ENCODE peak calls at places on chromosome 15, in seven cellular contexts. One of them, this sample, is unnamed.

GRCh38 chr15:68735610-68736009 is 85.1 kb downstream of the ANP32A start:
- ATAC-seq in heart right ventricle: no peak
- ATAC-seq in activated CD4-positive, CD25-positive, alpha-beta regulatory T cell treated with anti-CD3 and anti-CD28 coated beads, Interleukin-2, amount 50 U/mL, for 24 hours: no peak
- ATAC-seq in CD4-positive, alpha-beta T cell: no peak
- ATAC-seq in esophagus mucosa: no peak
- ATAC-seq in upper lobe of right lung: no peak
- ATAC-seq in activated CD8-positive, alpha-beta T cell treated with anti-CD3 and anti-CD28 coated beads for 36 hours: no peak
- ATAC-seq in this sample: no peak

GRCh38 chr15:90418627-90419026 is 30.6 kb downstream of the IQGAP1 start:
- ATAC-seq in heart right ventricle: no peak
- ATAC-seq in esophagus mucosa: no peak
- ATAC-seq in CD4-positive, alpha-beta T cell: no peak
- ATAC-seq in activated CD4-positive, CD25-positive, alpha-beta regulatory T cell treated with anti-CD3 and anti-CD28 coated beads, Interleukin-2, amount 50 U/mL, for 24 hours: no peak
- ATAC-seq in activated CD8-positive, alpha-beta T cell treated with anti-CD3 and anti-CD28 coated beads for 36 hours: no peak
- ATAC-seq in upper lobe of right lung: peak
- ATAC-seq in this sample: no peak

GRCh38 chr15:73873889-73874511 is 636 bp downstream of the TBC1D21 start:
- ATAC-seq in heart right ventricle: no peak
- ATAC-seq in upper lobe of right lung: no peak
- ATAC-seq in CD4-positive, alpha-beta T cell: no peak
- ATAC-seq in activated CD4-positive, CD25-positive, alpha-beta regulatory T cell treated with anti-CD3 and anti-CD28 coated beads, Interleukin-2, amount 50 U/mL, for 24 hours: no peak
- ATAC-seq in activated CD8-positive, alpha-beta T cell treated with anti-CD3 and anti-CD28 coated beads for 36 hours: no peak
- ATAC-seq in esophagus mucosa: no peak
- ATAC-seq in this sample: no peak

GRCh38 chr15:84883916-84884781 is at the start of gene SLC28A1:
- ATAC-seq in activated CD4-positive, CD25-positive, alpha-beta regulatory T cell treated with anti-CD3 and anti-CD28 coated beads, Interleukin-2, amount 50 U/mL, for 24 hours: no peak
- ATAC-seq in heart right ventricle: peak
- ATAC-seq in CD4-positive, alpha-beta T cell: no peak
- ATAC-seq in upper lobe of right lung: no peak
- ATAC-seq in esophagus mucosa: no peak
- ATAC-seq in activated CD8-positive, alpha-beta T cell treated with anti-CD3 and anti-CD28 coated beads for 36 hours: no peak
- ATAC-seq in this sample: no peak

GRCh38 chr15:74540135-74540760 is 772 bp upstream of the ARID3B start:
- ATAC-seq in esophagus mucosa: no peak
- ATAC-seq in CD4-positive, alpha-beta T cell: peak
- ATAC-seq in heart right ventricle: no peak
- ATAC-seq in activated CD8-positive, alpha-beta T cell treated with anti-CD3 and anti-CD28 coated beads for 36 hours: no peak
- ATAC-seq in activated CD4-positive, CD25-positive, alpha-beta regulatory T cell treated with anti-CD3 and anti-CD28 coated beads, Interleukin-2, amount 50 U/mL, for 24 hours: no peak
- ATAC-seq in upper lobe of right lung: no peak
- ATAC-seq in this sample: no peak

GRCh38 chr15:70793694-70794093 is 30.3 kb upstream of the UACA start:
- ATAC-seq in upper lobe of right lung: no peak
- ATAC-seq in heart right ventricle: peak
- ATAC-seq in CD4-positive, alpha-beta T cell: no peak
- ATAC-seq in activated CD8-positive, alpha-beta T cell treated with anti-CD3 and anti-CD28 coated beads for 36 hours: no peak
- ATAC-seq in activated CD4-positive, CD25-positive, alpha-beta regulatory T cell treated with anti-CD3 and anti-CD28 coated beads, Interleukin-2, amount 50 U/mL, for 24 hours: no peak
- ATAC-seq in esophagus mucosa: no peak
- ATAC-seq in this sample: no peak

GRCh38 chr15:101568304-101568703 is 78.8 kb upstream of the PCSK6 start:
- ATAC-seq in activated CD8-positive, alpha-beta T cell treated with anti-CD3 and anti-CD28 coated beads for 36 hours: no peak
- ATAC-seq in esophagus mucosa: no peak
- ATAC-seq in heart right ventricle: no peak
- ATAC-seq in CD4-positive, alpha-beta T cell: no peak
- ATAC-seq in activated CD4-positive, CD25-positive, alpha-beta regulatory T cell treated with anti-CD3 and anti-CD28 coated beads, Interleukin-2, amount 50 U/mL, for 24 hours: no peak
- ATAC-seq in upper lobe of right lung: no peak
- ATAC-seq in this sample: no peak

GRCh38 chr15:74763416-74763815 is 14.8 kb downstream of the CYP1A2 start:
- ATAC-seq in activated CD4-positive, CD25-positive, alpha-beta regulatory T cell treated with anti-CD3 and anti-CD28 coated beads, Interleukin-2, amount 50 U/mL, for 24 hours: no peak
- ATAC-seq in CD4-positive, alpha-beta T cell: no peak
- ATAC-seq in activated CD8-positive, alpha-beta T cell treated with anti-CD3 and anti-CD28 coated beads for 36 hours: no peak
- ATAC-seq in heart right ventricle: no peak
- ATAC-seq in upper lobe of right lung: peak
- ATAC-seq in esophagus mucosa: peak
- ATAC-seq in this sample: no peak

GRCh38 chr15:73002509-73002908 is 49.8 kb upstream of the NEO1 start:
- ATAC-seq in CD4-positive, alpha-beta T cell: no peak
- ATAC-seq in upper lobe of right lung: no peak
- ATAC-seq in activated CD4-positive, CD25-positive, alpha-beta regulatory T cell treated with anti-CD3 and anti-CD28 coated beads, Interleukin-2, amount 50 U/mL, for 24 hours: no peak
- ATAC-seq in heart right ventricle: no peak
- ATAC-seq in activated CD8-positive, alpha-beta T cell treated with anti-CD3 and anti-CD28 coated beads for 36 hours: no peak
- ATAC-seq in esophagus mucosa: no peak
- ATAC-seq in this sample: no peak

GRCh38 chr15:67164401-67164791 is 90.1 kb downstream of the AAGAB start:
- ATAC-seq in heart right ventricle: peak
- ATAC-seq in upper lobe of right lung: peak
- ATAC-seq in esophagus mucosa: peak
- ATAC-seq in CD4-positive, alpha-beta T cell: no peak
- ATAC-seq in activated CD4-positive, CD25-positive, alpha-beta regulatory T cell treated with anti-CD3 and anti-CD28 coated beads, Interleukin-2, amount 50 U/mL, for 24 hours: no peak
- ATAC-seq in activated CD8-positive, alpha-beta T cell treated with anti-CD3 and anti-CD28 coated beads for 36 hours: no peak
- ATAC-seq in this sample: no peak

GRCh38 chr15:37788330-37788729 is 146.1 kb upstream of the TMCO5A start:
- ATAC-seq in upper lobe of right lung: no peak
- ATAC-seq in activated CD4-positive, CD25-positive, alpha-beta regulatory T cell treated with anti-CD3 and anti-CD28 coated beads, Interleukin-2, amount 50 U/mL, for 24 hours: no peak
- ATAC-seq in heart right ventricle: no peak
- ATAC-seq in esophagus mucosa: no peak
- ATAC-seq in CD4-positive, alpha-beta T cell: no peak
- ATAC-seq in activated CD8-positive, alpha-beta T cell treated with anti-CD3 and anti-CD28 coated beads for 36 hours: no peak
- ATAC-seq in this sample: no peak

GRCh38 chr15:87477759-87478687 is 778.5 kb downstream of the NTRK3 start:
- ATAC-seq in esophagus mucosa: peak
- ATAC-seq in CD4-positive, alpha-beta T cell: no peak
- ATAC-seq in activated CD8-positive, alpha-beta T cell treated with anti-CD3 and anti-CD28 coated beads for 36 hours: no peak
- ATAC-seq in heart right ventricle: peak
- ATAC-seq in activated CD4-positive, CD25-positive, alpha-beta regulatory T cell treated with anti-CD3 and anti-CD28 coated beads, Interleukin-2, amount 50 U/mL, for 24 hours: no peak
- ATAC-seq in upper lobe of right lung: peak
- ATAC-seq in this sample: peak

GRCh38 chr15:90671216-90671615 is 45.9 kb upstream of the BLM start:
- ATAC-seq in esophagus mucosa: no peak
- ATAC-seq in CD4-positive, alpha-beta T cell: no peak
- ATAC-seq in activated CD4-positive, CD25-positive, alpha-beta regulatory T cell treated with anti-CD3 and anti-CD28 coated beads, Interleukin-2, amount 50 U/mL, for 24 hours: no peak
- ATAC-seq in activated CD8-positive, alpha-beta T cell treated with anti-CD3 and anti-CD28 coated beads for 36 hours: no peak
- ATAC-seq in upper lobe of right lung: no peak
- ATAC-seq in heart right ventricle: no peak
- ATAC-seq in this sample: no peak

GRCh38 chr15:34679326-34679725 is 75.5 kb downstream of the GJD2 start:
- ATAC-seq in heart right ventricle: no peak
- ATAC-seq in activated CD4-positive, CD25-positive, alpha-beta regulatory T cell treated with anti-CD3 and anti-CD28 coated beads, Interleukin-2, amount 50 U/mL, for 24 hours: no peak
- ATAC-seq in esophagus mucosa: no peak
- ATAC-seq in upper lobe of right lung: no peak
- ATAC-seq in CD4-positive, alpha-beta T cell: no peak
- ATAC-seq in activated CD8-positive, alpha-beta T cell treated with anti-CD3 and anti-CD28 coated beads for 36 hours: no peak
- ATAC-seq in this sample: no peak

GRCh38 chr15:56356616-56357015 is 8.6 kb upstream of the TEX9 start:
- ATAC-seq in CD4-positive, alpha-beta T cell: no peak
- ATAC-seq in heart right ventricle: no peak
- ATAC-seq in activated CD8-positive, alpha-beta T cell treated with anti-CD3 and anti-CD28 coated beads for 36 hours: no peak
- ATAC-seq in activated CD4-positive, CD25-positive, alpha-beta regulatory T cell treated with anti-CD3 and anti-CD28 coated beads, Interleukin-2, amount 50 U/mL, for 24 hours: peak
- ATAC-seq in esophagus mucosa: no peak
- ATAC-seq in upper lobe of right lung: no peak
- ATAC-seq in this sample: no peak

GRCh38 chr15:67175643-67176071 is 78.8 kb downstream of the AAGAB start:
- ATAC-seq in activated CD8-positive, alpha-beta T cell treated with anti-CD3 and anti-CD28 coated beads for 36 hours: peak
- ATAC-seq in upper lobe of right lung: peak
- ATAC-seq in activated CD4-positive, CD25-positive, alpha-beta regulatory T cell treated with anti-CD3 and anti-CD28 coated beads, Interleukin-2, amount 50 U/mL, for 24 hours: peak
- ATAC-seq in esophagus mucosa: peak
- ATAC-seq in heart right ventricle: no peak
- ATAC-seq in CD4-positive, alpha-beta T cell: peak
- ATAC-seq in this sample: peak

GRCh38 chr15:21260966-21261395 is 179.3 kb downstream of the POTEB3 start:
- ATAC-seq in activated CD4-positive, CD25-positive, alpha-beta regulatory T cell treated with anti-CD3 and anti-CD28 coated beads, Interleukin-2, amount 50 U/mL, for 24 hours: no peak
- ATAC-seq in esophagus mucosa: no peak
- ATAC-seq in heart right ventricle: no peak
- ATAC-seq in CD4-positive, alpha-beta T cell: no peak
- ATAC-seq in upper lobe of right lung: peak
- ATAC-seq in activated CD8-positive, alpha-beta T cell treated with anti-CD3 and anti-CD28 coated beads for 36 hours: no peak
- ATAC-seq in this sample: no peak

GRCh38 chr15:48112242-48112641 is 8.5 kb upstream of the SLC24A5 start:
- ATAC-seq in activated CD8-positive, alpha-beta T cell treated with anti-CD3 and anti-CD28 coated beads for 36 hours: no peak
- ATAC-seq in upper lobe of right lung: no peak
- ATAC-seq in CD4-positive, alpha-beta T cell: no peak
- ATAC-seq in esophagus mucosa: no peak
- ATAC-seq in heart right ventricle: no peak
- ATAC-seq in activated CD4-positive, CD25-positive, alpha-beta regulatory T cell treated with anti-CD3 and anti-CD28 coated beads, Interleukin-2, amount 50 U/mL, for 24 hours: no peak
- ATAC-seq in this sample: peak

GRCh38 chr15:56957812-56958406 is 39.5 kb downstream of the TCF12 start:
- ATAC-seq in heart right ventricle: no peak
- ATAC-seq in esophagus mucosa: no peak
- ATAC-seq in upper lobe of right lung: no peak
- ATAC-seq in CD4-positive, alpha-beta T cell: peak
- ATAC-seq in activated CD8-positive, alpha-beta T cell treated with anti-CD3 and anti-CD28 coated beads for 36 hours: no peak
- ATAC-seq in activated CD4-positive, CD25-positive, alpha-beta regulatory T cell treated with anti-CD3 and anti-CD28 coated beads, Interleukin-2, amount 50 U/mL, for 24 hours: no peak
- ATAC-seq in this sample: no peak

GRCh38 chr15:75049392-75049791 is 26.0 kb downstream of the PPCDC start:
- ATAC-seq in esophagus mucosa: no peak
- ATAC-seq in CD4-positive, alpha-beta T cell: no peak
- ATAC-seq in heart right ventricle: peak
- ATAC-seq in activated CD4-positive, CD25-positive, alpha-beta regulatory T cell treated with anti-CD3 and anti-CD28 coated beads, Interleukin-2, amount 50 U/mL, for 24 hours: no peak
- ATAC-seq in upper lobe of right lung: peak
- ATAC-seq in activated CD8-positive, alpha-beta T cell treated with anti-CD3 and anti-CD28 coated beads for 36 hours: no peak
- ATAC-seq in this sample: peak

GRCh38 chr15:52186651-52187486 is 4.3 kb downstream of the GNB5 start:
- ATAC-seq in activated CD4-positive, CD25-positive, alpha-beta regulatory T cell treated with anti-CD3 and anti-CD28 coated beads, Interleukin-2, amount 50 U/mL, for 24 hours: no peak
- ATAC-seq in heart right ventricle: no peak
- ATAC-seq in upper lobe of right lung: no peak
- ATAC-seq in esophagus mucosa: no peak
- ATAC-seq in activated CD8-positive, alpha-beta T cell treated with anti-CD3 and anti-CD28 coated beads for 36 hours: no peak
- ATAC-seq in CD4-positive, alpha-beta T cell: no peak
- ATAC-seq in this sample: peak

GRCh38 chr15:57685719-57686118 is 20.8 kb upstream of the POLR2M start:
- ATAC-seq in esophagus mucosa: no peak
- ATAC-seq in activated CD8-positive, alpha-beta T cell treated with anti-CD3 and anti-CD28 coated beads for 36 hours: no peak
- ATAC-seq in upper lobe of right lung: no peak
- ATAC-seq in CD4-positive, alpha-beta T cell: no peak
- ATAC-seq in heart right ventricle: no peak
- ATAC-seq in activated CD4-positive, CD25-positive, alpha-beta regulatory T cell treated with anti-CD3 and anti-CD28 coated beads, Interleukin-2, amount 50 U/mL, for 24 hours: no peak
- ATAC-seq in this sample: no peak

GRCh38 chr15:84009616-84010015 is 226.0 kb upstream of the GOLGA6L4 start:
- ATAC-seq in activated CD4-positive, CD25-positive, alpha-beta regulatory T cell treated with anti-CD3 and anti-CD28 coated beads, Interleukin-2, amount 50 U/mL, for 24 hours: no peak
- ATAC-seq in upper lobe of right lung: no peak
- ATAC-seq in heart right ventricle: no peak
- ATAC-seq in activated CD8-positive, alpha-beta T cell treated with anti-CD3 and anti-CD28 coated beads for 36 hours: no peak
- ATAC-seq in CD4-positive, alpha-beta T cell: no peak
- ATAC-seq in esophagus mucosa: no peak
- ATAC-seq in this sample: no peak

GRCh38 chr15:67838789-67839332 is 984 bp downstream of the RNU6-1 start:
- ATAC-seq in activated CD8-positive, alpha-beta T cell treated with anti-CD3 and anti-CD28 coated beads for 36 hours: no peak
- ATAC-seq in CD4-positive, alpha-beta T cell: no peak
- ATAC-seq in esophagus mucosa: peak
- ATAC-seq in heart right ventricle: no peak
- ATAC-seq in upper lobe of right lung: peak
- ATAC-seq in activated CD4-positive, CD25-positive, alpha-beta regulatory T cell treated with anti-CD3 and anti-CD28 coated beads, Interleukin-2, amount 50 U/mL, for 24 hours: no peak
- ATAC-seq in this sample: peak

GRCh38 chr15:51869074-51869425 is 39.6 kb downstream of the TMOD3 start:
- ATAC-seq in activated CD4-positive, CD25-positive, alpha-beta regulatory T cell treated with anti-CD3 and anti-CD28 coated beads, Interleukin-2, amount 50 U/mL, for 24 hours: no peak
- ATAC-seq in CD4-positive, alpha-beta T cell: no peak
- ATAC-seq in activated CD8-positive, alpha-beta T cell treated with anti-CD3 and anti-CD28 coated beads for 36 hours: no peak
- ATAC-seq in esophagus mucosa: no peak
- ATAC-seq in heart right ventricle: no peak
- ATAC-seq in upper lobe of right lung: no peak
- ATAC-seq in this sample: no peak

GRCh38 chr15:89349212-89349558 is 14.6 kb upstream of the POLG start:
- ATAC-seq in esophagus mucosa: peak
- ATAC-seq in upper lobe of right lung: no peak
- ATAC-seq in heart right ventricle: no peak
- ATAC-seq in activated CD8-positive, alpha-beta T cell treated with anti-CD3 and anti-CD28 coated beads for 36 hours: no peak
- ATAC-seq in activated CD4-positive, CD25-positive, alpha-beta regulatory T cell treated with anti-CD3 and anti-CD28 coated beads, Interleukin-2, amount 50 U/mL, for 24 hours: peak
- ATAC-seq in CD4-positive, alpha-beta T cell: no peak
- ATAC-seq in this sample: no peak

GRCh38 chr15:95417761-95418160 is 912.7 kb upstream of the NR2F2 start:
- ATAC-seq in esophagus mucosa: no peak
- ATAC-seq in CD4-positive, alpha-beta T cell: no peak
- ATAC-seq in activated CD4-positive, CD25-positive, alpha-beta regulatory T cell treated with anti-CD3 and anti-CD28 coated beads, Interleukin-2, amount 50 U/mL, for 24 hours: no peak
- ATAC-seq in upper lobe of right lung: no peak
- ATAC-seq in heart right ventricle: no peak
- ATAC-seq in activated CD8-positive, alpha-beta T cell treated with anti-CD3 and anti-CD28 coated beads for 36 hours: no peak
- ATAC-seq in this sample: no peak

GRCh38 chr15:26091184-26091583 is 228.1 kb upstream of the ATP10A start:
- ATAC-seq in activated CD4-positive, CD25-positive, alpha-beta regulatory T cell treated with anti-CD3 and anti-CD28 coated beads, Interleukin-2, amount 50 U/mL, for 24 hours: no peak
- ATAC-seq in CD4-positive, alpha-beta T cell: no peak
- ATAC-seq in esophagus mucosa: no peak
- ATAC-seq in upper lobe of right lung: no peak
- ATAC-seq in heart right ventricle: no peak
- ATAC-seq in activated CD8-positive, alpha-beta T cell treated with anti-CD3 and anti-CD28 coated beads for 36 hours: no peak
- ATAC-seq in this sample: no peak

GRCh38 chr15:23403550-23403949 is 43.5 kb downstream of the GOLGA6L2 start:
- ATAC-seq in CD4-positive, alpha-beta T cell: no peak
- ATAC-seq in activated CD8-positive, alpha-beta T cell treated with anti-CD3 and anti-CD28 coated beads for 36 hours: no peak
- ATAC-seq in activated CD4-positive, CD25-positive, alpha-beta regulatory T cell treated with anti-CD3 and anti-CD28 coated beads, Interleukin-2, amount 50 U/mL, for 24 hours: no peak
- ATAC-seq in esophagus mucosa: no peak
- ATAC-seq in heart right ventricle: peak
- ATAC-seq in upper lobe of right lung: peak
- ATAC-seq in this sample: no peak

GRCh38 chr15:55741592-55742497 is 1.1 kb downstream of the PRTG start:
- ATAC-seq in esophagus mucosa: peak
- ATAC-seq in heart right ventricle: peak
- ATAC-seq in CD4-positive, alpha-beta T cell: no peak
- ATAC-seq in activated CD8-positive, alpha-beta T cell treated with anti-CD3 and anti-CD28 coated beads for 36 hours: peak
- ATAC-seq in activated CD4-positive, CD25-positive, alpha-beta regulatory T cell treated with anti-CD3 and anti-CD28 coated beads, Interleukin-2, amount 50 U/mL, for 24 hours: no peak
- ATAC-seq in upper lobe of right lung: peak
- ATAC-seq in this sample: no peak

GRCh38 chr15:61764141-61764540 is 296.1 kb downstream of the VPS13C start:
- ATAC-seq in activated CD4-positive, CD25-positive, alpha-beta regulatory T cell treated with anti-CD3 and anti-CD28 coated beads, Interleukin-2, amount 50 U/mL, for 24 hours: no peak
- ATAC-seq in heart right ventricle: no peak
- ATAC-seq in upper lobe of right lung: no peak
- ATAC-seq in esophagus mucosa: peak
- ATAC-seq in activated CD8-positive, alpha-beta T cell treated with anti-CD3 and anti-CD28 coated beads for 36 hours: no peak
- ATAC-seq in CD4-positive, alpha-beta T cell: no peak
- ATAC-seq in this sample: no peak

GRCh38 chr15:91878319-91878718 is 24.8 kb downstream of the SLCO3A1 start:
- ATAC-seq in upper lobe of right lung: no peak
- ATAC-seq in activated CD8-positive, alpha-beta T cell treated with anti-CD3 and anti-CD28 coated beads for 36 hours: no peak
- ATAC-seq in CD4-positive, alpha-beta T cell: no peak
- ATAC-seq in heart right ventricle: no peak
- ATAC-seq in activated CD4-positive, CD25-positive, alpha-beta regulatory T cell treated with anti-CD3 and anti-CD28 coated beads, Interleukin-2, amount 50 U/mL, for 24 hours: no peak
- ATAC-seq in esophagus mucosa: no peak
- ATAC-seq in this sample: no peak

GRCh38 chr15:98734472-98735284 is 86.3 kb downstream of the IGF1R start:
- ATAC-seq in heart right ventricle: no peak
- ATAC-seq in activated CD4-positive, CD25-positive, alpha-beta regulatory T cell treated with anti-CD3 and anti-CD28 coated beads, Interleukin-2, amount 50 U/mL, for 24 hours: no peak
- ATAC-seq in upper lobe of right lung: peak
- ATAC-seq in esophagus mucosa: peak
- ATAC-seq in CD4-positive, alpha-beta T cell: no peak
- ATAC-seq in activated CD8-positive, alpha-beta T cell treated with anti-CD3 and anti-CD28 coated beads for 36 hours: peak
- ATAC-seq in this sample: no peak

GRCh38 chr15:55222588-55222987 is 25.8 kb upstream of the RSL24D1 start:
- ATAC-seq in upper lobe of right lung: peak
- ATAC-seq in CD4-positive, alpha-beta T cell: peak
- ATAC-seq in heart right ventricle: no peak
- ATAC-seq in activated CD8-positive, alpha-beta T cell treated with anti-CD3 and anti-CD28 coated beads for 36 hours: no peak
- ATAC-seq in activated CD4-positive, CD25-positive, alpha-beta regulatory T cell treated with anti-CD3 and anti-CD28 coated beads, Interleukin-2, amount 50 U/mL, for 24 hours: no peak
- ATAC-seq in esophagus mucosa: no peak
- ATAC-seq in this sample: no peak

GRCh38 chr15:63456253-63456652 is 48.1 kb upstream of the USP3 start:
- ATAC-seq in activated CD4-positive, CD25-positive, alpha-beta regulatory T cell treated with anti-CD3 and anti-CD28 coated beads, Interleukin-2, amount 50 U/mL, for 24 hours: no peak
- ATAC-seq in esophagus mucosa: no peak
- ATAC-seq in upper lobe of right lung: peak
- ATAC-seq in heart right ventricle: no peak
- ATAC-seq in CD4-positive, alpha-beta T cell: no peak
- ATAC-seq in activated CD8-positive, alpha-beta T cell treated with anti-CD3 and anti-CD28 coated beads for 36 hours: no peak
- ATAC-seq in this sample: no peak